ENCODE peak calls at places on chromosomes 11 and 22, in four cellular contexts. One of them, this sample, is unnamed.

GRCh38 chr11:29962243-29962642 is 54.6 kb downstream of the KCNA4 start:
- DNase-seq in HCT116: peak; percentile 1
- DNase-seq in transverse colon: no peak
- DNase-seq in right lobe of liver: no peak
- DNase-seq in this sample: no peak

GRCh38 chr11:60866911-60867870 is at the start of gene ZP1:
- DNase-seq in HCT116: no peak
- DNase-seq in transverse colon: no peak
- DNase-seq in right lobe of liver: no peak
- DNase-seq in this sample: no peak

GRCh38 chr11:122727101-122727929 is 71.8 kb downstream of the UBASH3B start:
- DNase-seq in HCT116: no peak
- DNase-seq in transverse colon: peak; percentile 26
- DNase-seq in right lobe of liver: no peak
- DNase-seq in this sample: no peak

GRCh38 chr22:28425211-28425610 is 254.4 kb downstream of the TTC28 start:
- DNase-seq in HCT116: no peak
- DNase-seq in transverse colon: no peak
- DNase-seq in right lobe of liver: no peak
- DNase-seq in this sample: no peak

GRCh38 chr22:35400335-35400680 is 368 bp downstream of the MCM5 start:
- DNase-seq in HCT116: no peak
- DNase-seq in transverse colon: no peak
- DNase-seq in right lobe of liver: no peak
- DNase-seq in this sample: peak; percentile 22

GRCh38 chr22:34113381-34113780 is 193.1 kb upstream of the LARGE1 start:
- DNase-seq in HCT116: no peak
- DNase-seq in transverse colon: no peak
- DNase-seq in right lobe of liver: no peak
- DNase-seq in this sample: no peak

GRCh38 chr11:26522912-26523610 is 49.0 kb downstream of the MUC15 start:
- DNase-seq in HCT116: no peak
- DNase-seq in transverse colon: no peak
- DNase-seq in right lobe of liver: no peak
- DNase-seq in this sample: no peak

GRCh38 chr11:130465259-130465658 is 16.8 kb downstream of the ADAMTS15 start:
- DNase-seq in HCT116: no peak
- DNase-seq in transverse colon: no peak
- DNase-seq in right lobe of liver: no peak
- DNase-seq in this sample: no peak

GRCh38 chr11:44127130-44127529 is 31.7 kb downstream of the EXT2 start:
- DNase-seq in HCT116: no peak
- DNase-seq in transverse colon: no peak
- DNase-seq in right lobe of liver: no peak
- DNase-seq in this sample: no peak

GRCh38 chr22:39092111-39092867 is 4.8 kb upstream of the APOBEC3H start:
- DNase-seq in HCT116: no peak
- DNase-seq in transverse colon: no peak
- DNase-seq in right lobe of liver: no peak
- DNase-seq in this sample: no peak

GRCh38 chr11:67024410-67024809 is 1.5 kb downstream of the SYT12 start:
- DNase-seq in HCT116: no peak
- DNase-seq in transverse colon: no peak
- DNase-seq in right lobe of liver: no peak
- DNase-seq in this sample: no peak

GRCh38 chr11:102244681-102245409 is 72.4 kb upstream of the BIRC3 start:
- DNase-seq in HCT116: peak; percentile 53
- DNase-seq in transverse colon: no peak
- DNase-seq in right lobe of liver: no peak
- DNase-seq in this sample: no peak

GRCh38 chr11:119056397-119056999 is 507 bp downstream of the HYOU1 start:
- DNase-seq in HCT116: no peak
- DNase-seq in transverse colon: peak; percentile 70
- DNase-seq in right lobe of liver: peak; percentile 63
- DNase-seq in this sample: peak; percentile 39

GRCh38 chr11:84558085-84558905 is 1068.8 kb downstream of the DLG2 start:
- DNase-seq in HCT116: peak; percentile 18
- DNase-seq in transverse colon: peak; percentile 31
- DNase-seq in right lobe of liver: no peak
- DNase-seq in this sample: peak; percentile 67

GRCh38 chr11:122267602-122268001 is 151.6 kb upstream of the BLID start:
- DNase-seq in HCT116: no peak
- DNase-seq in transverse colon: no peak
- DNase-seq in right lobe of liver: no peak
- DNase-seq in this sample: no peak

GRCh38 chr11:76074178-76075112 is 131.9 kb downstream of the WNT11 start:
- DNase-seq in HCT116: no peak
- DNase-seq in transverse colon: no peak
- DNase-seq in right lobe of liver: no peak
- DNase-seq in this sample: no peak

GRCh38 chr22:37196539-37197450 is 8.7 kb upstream of the C1QTNF6 start:
- DNase-seq in HCT116: peak; percentile 56
- DNase-seq in transverse colon: peak; percentile 91
- DNase-seq in right lobe of liver: peak; percentile 92
- DNase-seq in this sample: peak; percentile 86

DNA sequence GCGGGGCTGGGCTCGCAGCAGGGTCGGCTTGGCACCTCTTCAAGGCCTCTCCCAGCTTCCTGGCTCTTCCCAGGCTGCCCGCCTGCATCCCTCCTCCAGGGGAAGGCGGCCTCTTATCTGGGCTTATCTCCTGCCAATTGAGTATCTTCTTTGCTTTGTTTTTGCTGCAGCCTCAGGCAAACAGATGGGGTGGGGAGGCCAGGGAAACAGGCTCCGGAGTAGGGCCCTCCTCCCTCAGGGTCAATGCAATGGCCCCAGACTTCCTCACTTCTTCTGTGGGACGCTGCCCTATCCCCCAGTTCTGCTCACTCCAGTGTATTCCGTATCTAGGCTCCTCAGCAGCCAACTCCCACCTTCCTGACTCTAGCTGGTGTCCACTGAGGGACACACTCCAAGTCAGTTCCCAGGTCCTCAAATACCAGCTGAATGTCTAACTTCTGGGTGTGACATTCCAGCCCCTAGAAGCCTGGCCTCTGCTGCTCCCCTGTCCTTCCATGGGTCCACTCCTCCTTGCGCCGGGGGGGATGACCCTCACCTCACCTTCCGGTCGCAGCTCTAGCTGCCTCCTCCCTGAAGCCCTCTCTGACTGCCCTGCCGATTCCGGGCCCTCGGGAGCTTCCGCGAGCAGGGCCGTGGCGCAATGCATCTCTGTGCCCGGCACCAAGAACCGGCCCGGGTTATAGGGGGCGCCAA is 15.6 kb downstream of the BAD start:
- DNase-seq in HCT116: no peak
- DNase-seq in transverse colon: peak; percentile 75
- DNase-seq in right lobe of liver: peak; percentile 78
- DNase-seq in this sample: peak; percentile 68
- TF ChIP-seq POLR2A in HCT116: no peak
- TF ChIP-seq POLR2A in transverse colon: no peak
- TF ChIP-seq POLR2A in right lobe of liver: no peak
- TF ChIP-seq POLR2A in this sample: no peak

GRCh38 chr11:70134490-70134889 is 56.4 kb downstream of the ANO1 start:
- DNase-seq in HCT116: no peak
- DNase-seq in transverse colon: no peak
- DNase-seq in right lobe of liver: no peak
- DNase-seq in this sample: no peak
- H3K4me3 ChIP-seq in HCT116: no peak overlapping the region
- H3K4me3 ChIP-seq in transverse colon: no peak overlapping the region
- H3K4me3 ChIP-seq in right lobe of liver: no peak overlapping the region
- H3K4me3 ChIP-seq in this sample: no peak overlapping the region

DNA sequence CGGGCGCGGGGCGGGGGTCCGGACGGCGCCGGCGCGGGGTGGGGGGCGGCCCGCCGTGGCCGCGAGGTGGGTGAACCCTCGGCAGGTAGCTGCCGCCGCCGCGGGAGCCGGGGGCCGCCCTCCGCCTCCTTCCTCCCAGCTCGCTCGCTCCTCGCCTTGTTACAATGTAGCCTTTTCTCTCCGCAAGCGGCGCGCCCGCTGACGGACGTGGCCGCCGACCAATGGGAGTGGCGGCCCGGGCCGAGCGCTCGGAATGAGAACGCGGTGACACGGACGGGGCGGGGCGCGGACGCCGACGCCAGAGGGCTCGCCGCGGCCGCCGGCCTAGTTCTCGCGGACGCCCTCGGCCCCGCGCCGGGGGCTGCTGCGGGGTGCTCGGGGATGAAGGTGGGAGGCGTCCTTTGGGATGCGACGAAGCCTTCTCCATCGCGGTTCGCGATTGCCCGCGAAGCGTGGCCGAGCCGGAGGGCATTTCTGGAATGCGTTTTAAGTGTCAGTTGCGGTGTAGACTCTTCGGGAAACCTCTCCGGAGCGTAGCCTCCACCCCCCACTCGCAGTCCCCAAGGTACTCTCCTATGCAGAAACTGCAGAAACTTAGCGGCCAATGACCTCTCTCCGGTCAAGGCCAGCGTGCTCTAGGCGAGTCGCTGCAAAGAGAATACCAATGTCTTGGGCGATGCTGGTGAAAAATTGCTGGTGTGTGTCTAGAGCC is 734 bp downstream of the PRDM11 start:
- DNase-seq in HCT116: peak; percentile 86
- DNase-seq in transverse colon: peak; percentile 96
- DNase-seq in right lobe of liver: peak; percentile 97
- DNase-seq in this sample: peak; percentile 96
- TF ChIP-seq POLR2A in HCT116: peak; percentile 59
- TF ChIP-seq POLR2A in transverse colon: peak; percentile 78
- TF ChIP-seq POLR2A in right lobe of liver: peak; percentile 89
- TF ChIP-seq POLR2A in this sample: peak; percentile 87

GRCh38 chr11:47257178-47257517 is 648 bp upstream of the NR1H3 start:
- DNase-seq in HCT116: no peak
- DNase-seq in transverse colon: no peak
- DNase-seq in right lobe of liver: no peak
- DNase-seq in this sample: no peak
- H3K4me3 ChIP-seq in HCT116: no peak overlapping the region
- H3K4me3 ChIP-seq in transverse colon: peak overlapping the region; percentile 11
- H3K4me3 ChIP-seq in right lobe of liver: peak overlapping the region; percentile 73
- H3K4me3 ChIP-seq in this sample: no peak overlapping the region

GRCh38 chr11:68270334-68271022 is 1.3 kb downstream of the C11orf24 start:
- DNase-seq in HCT116: no peak
- DNase-seq in transverse colon: peak; percentile 61
- DNase-seq in right lobe of liver: peak; percentile 68
- DNase-seq in this sample: no peak

GRCh38 chr11:68271023-68271780 is 571 bp downstream of the C11orf24 start:
- DNase-seq in HCT116: peak; percentile 61
- DNase-seq in transverse colon: peak; percentile 68
- DNase-seq in right lobe of liver: no peak
- DNase-seq in this sample: peak; percentile 77

GRCh38 chr11:68271781-68272608 is at the start of gene C11orf24:
- DNase-seq in HCT116: peak; percentile 79
- DNase-seq in transverse colon: peak; percentile 96
- DNase-seq in right lobe of liver: peak; percentile 98
- DNase-seq in this sample: peak; percentile 96

GRCh38 chr11:68275721-68276488 is 4.1 kb upstream of the C11orf24 start:
- DNase-seq in HCT116: peak; percentile 69
- DNase-seq in transverse colon: no peak
- DNase-seq in right lobe of liver: peak; percentile 71
- DNase-seq in this sample: peak; percentile 30

GRCh38 chr11:68273056-68273738 is 1.4 kb upstream of the C11orf24 start:
- DNase-seq in HCT116: no peak
- DNase-seq in transverse colon: no peak
- DNase-seq in right lobe of liver: no peak
- DNase-seq in this sample: no peak
- TF ChIP-seq POLR2A in HCT116: no peak
- TF ChIP-seq POLR2A in transverse colon: no peak
- TF ChIP-seq POLR2A in right lobe of liver: no peak
- TF ChIP-seq POLR2A in this sample: no peak

GRCh38 chr22:22031571-22031970 is 49.0 kb upstream of the TOP3B start:
- DNase-seq in HCT116: no peak
- DNase-seq in transverse colon: no peak
- DNase-seq in right lobe of liver: no peak
- DNase-seq in this sample: no peak
- H3K4me3 ChIP-seq in HCT116: no peak overlapping the region
- H3K4me3 ChIP-seq in transverse colon: no peak overlapping the region
- H3K4me3 ChIP-seq in right lobe of liver: no peak overlapping the region
- H3K4me3 ChIP-seq in this sample: no peak overlapping the region

GRCh38 chr11:64745219-64745522 is 1.2 kb upstream of the RASGRP2 start:
- DNase-seq in HCT116: no peak
- DNase-seq in transverse colon: peak; percentile 81
- DNase-seq in right lobe of liver: peak; percentile 89
- DNase-seq in this sample: peak; percentile 75
- TF ChIP-seq POLR2A in HCT116: no peak
- TF ChIP-seq POLR2A in transverse colon: peak; percentile 40
- TF ChIP-seq POLR2A in right lobe of liver: no peak
- TF ChIP-seq POLR2A in this sample: no peak

This sample was measured in body of pancreas.